ENCODE peak calls at places on chromosomes 4 and X, in eight cellular contexts. One of them, this sample, is unnamed.

GRCh38 chr4:180674629-180675367 is 1568.4 kb upstream of the TENM3 start:
- DNase-seq in adipocyte: no peak
- DNase-seq in activated T-cell treated with anti-CD3 and anti-CD28 coated beads for 24 hours: no peak
- DNase-seq in A549: no peak
- DNase-seq in spleen: no peak
- DNase-seq in psoas muscle: no peak
- DNase-seq in activated CD4-positive, alpha-beta T cell treated with anti-CD3 and anti-CD28 coated beads for 24 hours: no peak
- DNase-seq in AG08396: no peak
- DNase-seq in this sample: no peak

GRCh38 chrX:56763556-56764152 is 34.6 kb downstream of the NBDY start:
- DNase-seq in adipocyte: peak; percentile 37
- DNase-seq in activated T-cell treated with anti-CD3 and anti-CD28 coated beads for 24 hours: no peak
- DNase-seq in A549: no peak
- DNase-seq in spleen: peak; percentile 90
- DNase-seq in psoas muscle: peak; percentile 88
- DNase-seq in activated CD4-positive, alpha-beta T cell treated with anti-CD3 and anti-CD28 coated beads for 24 hours: no peak
- DNase-seq in AG08396: peak; percentile 65
- DNase-seq in this sample: peak; percentile 97

GRCh38 chrX:15973299-15973698 is 118.7 kb upstream of the AP1S2 start:
- DNase-seq in adipocyte: no peak
- DNase-seq in activated T-cell treated with anti-CD3 and anti-CD28 coated beads for 24 hours: no peak
- DNase-seq in A549: peak; percentile 33
- DNase-seq in spleen: no peak
- DNase-seq in psoas muscle: no peak
- DNase-seq in activated CD4-positive, alpha-beta T cell treated with anti-CD3 and anti-CD28 coated beads for 24 hours: no peak
- DNase-seq in AG08396: peak; percentile 16
- DNase-seq in this sample: no peak

GRCh38 chrX:132956421-132957210 is 1.8 kb downstream of the HS6ST2 start:
- DNase-seq in adipocyte: no peak
- DNase-seq in activated T-cell treated with anti-CD3 and anti-CD28 coated beads for 24 hours: no peak
- DNase-seq in A549: peak; percentile 5
- DNase-seq in spleen: peak; percentile 70
- DNase-seq in psoas muscle: no peak
- DNase-seq in activated CD4-positive, alpha-beta T cell treated with anti-CD3 and anti-CD28 coated beads for 24 hours: no peak
- DNase-seq in AG08396: no peak
- DNase-seq in this sample: no peak

GRCh38 chr4:141340458-141340857 is 119.8 kb downstream of the ZNF330 start:
- DNase-seq in adipocyte: no peak
- DNase-seq in activated T-cell treated with anti-CD3 and anti-CD28 coated beads for 24 hours: no peak
- DNase-seq in A549: no peak
- DNase-seq in spleen: no peak
- DNase-seq in psoas muscle: no peak
- DNase-seq in activated CD4-positive, alpha-beta T cell treated with anti-CD3 and anti-CD28 coated beads for 24 hours: no peak
- DNase-seq in AG08396: no peak
- DNase-seq in this sample: no peak

GRCh38 chr4:7045553-7045952 is 2.4 kb downstream of the TADA2B start:
- DNase-seq in adipocyte: no peak
- DNase-seq in activated T-cell treated with anti-CD3 and anti-CD28 coated beads for 24 hours: no peak
- DNase-seq in A549: no peak
- DNase-seq in spleen: no peak
- DNase-seq in psoas muscle: no peak
- DNase-seq in activated CD4-positive, alpha-beta T cell treated with anti-CD3 and anti-CD28 coated beads for 24 hours: no peak
- DNase-seq in AG08396: no peak
- DNase-seq in this sample: no peak

GRCh38 chrX:38816158-38816557 is 14.9 kb downstream of the MID1IP1 start:
- DNase-seq in adipocyte: no peak
- DNase-seq in activated T-cell treated with anti-CD3 and anti-CD28 coated beads for 24 hours: peak; percentile 5
- DNase-seq in A549: no peak
- DNase-seq in spleen: no peak
- DNase-seq in psoas muscle: no peak
- DNase-seq in activated CD4-positive, alpha-beta T cell treated with anti-CD3 and anti-CD28 coated beads for 24 hours: no peak
- DNase-seq in AG08396: no peak
- DNase-seq in this sample: no peak

GRCh38 chr4:132227349-132228165 is 921.5 kb upstream of the PCDH10 start:
- DNase-seq in adipocyte: peak; percentile 10
- DNase-seq in activated T-cell treated with anti-CD3 and anti-CD28 coated beads for 24 hours: no peak
- DNase-seq in A549: peak; percentile 62
- DNase-seq in spleen: no peak
- DNase-seq in psoas muscle: no peak
- DNase-seq in activated CD4-positive, alpha-beta T cell treated with anti-CD3 and anti-CD28 coated beads for 24 hours: no peak
- DNase-seq in AG08396: peak; percentile 3
- DNase-seq in this sample: no peak

GRCh38 chrX:123673813-123674212 is 59.0 kb downstream of the THOC2 start:
- DNase-seq in adipocyte: peak; percentile 11
- DNase-seq in activated T-cell treated with anti-CD3 and anti-CD28 coated beads for 24 hours: no peak
- DNase-seq in A549: no peak
- DNase-seq in spleen: no peak
- DNase-seq in psoas muscle: no peak
- DNase-seq in activated CD4-positive, alpha-beta T cell treated with anti-CD3 and anti-CD28 coated beads for 24 hours: no peak
- DNase-seq in AG08396: no peak
- DNase-seq in this sample: no peak

GRCh38 chr4:40548256-40548655 is 81.4 kb downstream of the RBM47 start:
- DNase-seq in adipocyte: peak; percentile 42
- DNase-seq in activated T-cell treated with anti-CD3 and anti-CD28 coated beads for 24 hours: no peak
- DNase-seq in A549: no peak
- DNase-seq in spleen: no peak
- DNase-seq in psoas muscle: no peak
- DNase-seq in activated CD4-positive, alpha-beta T cell treated with anti-CD3 and anti-CD28 coated beads for 24 hours: no peak
- DNase-seq in AG08396: no peak
- DNase-seq in this sample: no peak

GRCh38 chrX:3428762-3429161 is 82.3 kb upstream of the MXRA5 start:
- DNase-seq in adipocyte: no peak
- DNase-seq in activated T-cell treated with anti-CD3 and anti-CD28 coated beads for 24 hours: no peak
- DNase-seq in A549: no peak
- DNase-seq in spleen: no peak
- DNase-seq in psoas muscle: no peak
- DNase-seq in activated CD4-positive, alpha-beta T cell treated with anti-CD3 and anti-CD28 coated beads for 24 hours: no peak
- DNase-seq in AG08396: no peak
- DNase-seq in this sample: no peak

GRCh38 chr4:52657630-52658501 is 1.2 kb downstream of the USP46 start:
- DNase-seq in adipocyte: peak; percentile 75
- DNase-seq in activated T-cell treated with anti-CD3 and anti-CD28 coated beads for 24 hours: no peak
- DNase-seq in A549: peak; percentile 9
- DNase-seq in spleen: no peak
- DNase-seq in psoas muscle: peak; percentile 67
- DNase-seq in activated CD4-positive, alpha-beta T cell treated with anti-CD3 and anti-CD28 coated beads for 24 hours: no peak
- DNase-seq in AG08396: peak; percentile 37
- DNase-seq in this sample: peak; percentile 75

GRCh38 chr4:8019396-8020365 is 80.0 kb upstream of the AFAP1 start:
- DNase-seq in adipocyte: no peak
- DNase-seq in activated T-cell treated with anti-CD3 and anti-CD28 coated beads for 24 hours: no peak
- DNase-seq in A549: no peak
- DNase-seq in spleen: no peak
- DNase-seq in psoas muscle: peak; percentile 50
- DNase-seq in activated CD4-positive, alpha-beta T cell treated with anti-CD3 and anti-CD28 coated beads for 24 hours: no peak
- DNase-seq in AG08396: no peak
- DNase-seq in this sample: no peak

GRCh38 chrX:133606990-133607389 is 191.7 kb upstream of the GPC4 start:
- DNase-seq in adipocyte: no peak
- DNase-seq in activated T-cell treated with anti-CD3 and anti-CD28 coated beads for 24 hours: no peak
- DNase-seq in A549: no peak
- DNase-seq in spleen: no peak
- DNase-seq in psoas muscle: no peak
- DNase-seq in activated CD4-positive, alpha-beta T cell treated with anti-CD3 and anti-CD28 coated beads for 24 hours: no peak
- DNase-seq in AG08396: no peak
- DNase-seq in this sample: no peak

GRCh38 chrX:916235-916609 is 285.6 kb downstream of the SHOX start:
- DNase-seq in adipocyte: peak; percentile 60
- DNase-seq in activated T-cell treated with anti-CD3 and anti-CD28 coated beads for 24 hours: no peak
- DNase-seq in A549: no peak
- DNase-seq in spleen: peak; percentile 39
- DNase-seq in psoas muscle: no peak
- DNase-seq in activated CD4-positive, alpha-beta T cell treated with anti-CD3 and anti-CD28 coated beads for 24 hours: no peak
- DNase-seq in AG08396: no peak
- DNase-seq in this sample: no peak

GRCh38 chrX:102067966-102068723 is 57.3 kb upstream of the TCEAL2 start:
- DNase-seq in adipocyte: peak; percentile 60
- DNase-seq in activated T-cell treated with anti-CD3 and anti-CD28 coated beads for 24 hours: no peak
- DNase-seq in A549: peak; percentile 24
- DNase-seq in spleen: no peak
- DNase-seq in psoas muscle: no peak
- DNase-seq in activated CD4-positive, alpha-beta T cell treated with anti-CD3 and anti-CD28 coated beads for 24 hours: no peak
- DNase-seq in AG08396: peak; percentile 7
- DNase-seq in this sample: no peak

GRCh38 chr4:38462659-38463058 is 201.3 kb upstream of the KLF3 start:
- DNase-seq in adipocyte: no peak
- DNase-seq in activated T-cell treated with anti-CD3 and anti-CD28 coated beads for 24 hours: no peak
- DNase-seq in A549: no peak
- DNase-seq in spleen: no peak
- DNase-seq in psoas muscle: no peak
- DNase-seq in activated CD4-positive, alpha-beta T cell treated with anti-CD3 and anti-CD28 coated beads for 24 hours: no peak
- DNase-seq in AG08396: no peak
- DNase-seq in this sample: no peak

GRCh38 chr4:105548483-105548882 is 3.9 kb upstream of the ARHGEF38 start:
- DNase-seq in adipocyte: no peak
- DNase-seq in activated T-cell treated with anti-CD3 and anti-CD28 coated beads for 24 hours: no peak
- DNase-seq in A549: peak; percentile 6
- DNase-seq in spleen: no peak
- DNase-seq in psoas muscle: no peak
- DNase-seq in activated CD4-positive, alpha-beta T cell treated with anti-CD3 and anti-CD28 coated beads for 24 hours: no peak
- DNase-seq in AG08396: no peak
- DNase-seq in this sample: no peak

GRCh38 chr4:85762204-85762884 is 287.4 kb downstream of the ARHGAP24 start:
- DNase-seq in adipocyte: peak; percentile 71
- DNase-seq in activated T-cell treated with anti-CD3 and anti-CD28 coated beads for 24 hours: no peak
- DNase-seq in A549: no peak
- DNase-seq in spleen: no peak
- DNase-seq in psoas muscle: no peak
- DNase-seq in activated CD4-positive, alpha-beta T cell treated with anti-CD3 and anti-CD28 coated beads for 24 hours: no peak
- DNase-seq in AG08396: no peak
- DNase-seq in this sample: no peak

GRCh38 chr4:174402470-174403176 is 118.9 kb downstream of the CEP44 start:
- DNase-seq in adipocyte: no peak
- DNase-seq in activated T-cell treated with anti-CD3 and anti-CD28 coated beads for 24 hours: no peak
- DNase-seq in A549: peak; percentile 63
- DNase-seq in spleen: no peak
- DNase-seq in psoas muscle: no peak
- DNase-seq in activated CD4-positive, alpha-beta T cell treated with anti-CD3 and anti-CD28 coated beads for 24 hours: no peak
- DNase-seq in AG08396: no peak
- DNase-seq in this sample: no peak

GRCh38 chr4:121057466-121057911 is 14.8 kb downstream of the NDNF start:
- DNase-seq in adipocyte: no peak
- DNase-seq in activated T-cell treated with anti-CD3 and anti-CD28 coated beads for 24 hours: no peak
- DNase-seq in A549: no peak
- DNase-seq in spleen: no peak
- DNase-seq in psoas muscle: peak; percentile 39
- DNase-seq in activated CD4-positive, alpha-beta T cell treated with anti-CD3 and anti-CD28 coated beads for 24 hours: no peak
- DNase-seq in AG08396: no peak
- DNase-seq in this sample: no peak

GRCh38 chrX:55488559-55489314 is 911 bp downstream of the USP51 start:
- DNase-seq in adipocyte: peak; percentile 81
- DNase-seq in activated T-cell treated with anti-CD3 and anti-CD28 coated beads for 24 hours: peak; percentile 36
- DNase-seq in A549: peak; percentile 59
- DNase-seq in spleen: peak; percentile 89
- DNase-seq in psoas muscle: peak; percentile 76
- DNase-seq in activated CD4-positive, alpha-beta T cell treated with anti-CD3 and anti-CD28 coated beads for 24 hours: peak; percentile 17
- DNase-seq in AG08396: peak; percentile 47
- DNase-seq in this sample: peak; percentile 87

GRCh38 chr4:128556756-128557155 is 252.7 kb upstream of the JADE1 start:
- DNase-seq in adipocyte: no peak
- DNase-seq in activated T-cell treated with anti-CD3 and anti-CD28 coated beads for 24 hours: no peak
- DNase-seq in A549: no peak
- DNase-seq in spleen: no peak
- DNase-seq in psoas muscle: no peak
- DNase-seq in activated CD4-positive, alpha-beta T cell treated with anti-CD3 and anti-CD28 coated beads for 24 hours: no peak
- DNase-seq in AG08396: no peak
- DNase-seq in this sample: no peak

GRCh38 chrX:3585719-3586118 is 127.7 kb downstream of the PRKX start:
- DNase-seq in adipocyte: no peak
- DNase-seq in activated T-cell treated with anti-CD3 and anti-CD28 coated beads for 24 hours: no peak
- DNase-seq in A549: no peak
- DNase-seq in spleen: no peak
- DNase-seq in psoas muscle: no peak
- DNase-seq in activated CD4-positive, alpha-beta T cell treated with anti-CD3 and anti-CD28 coated beads for 24 hours: no peak
- DNase-seq in AG08396: no peak
- DNase-seq in this sample: no peak

This sample was measured in posterior cingulate gyrus.